ENCODE peak calls at places on chromosomes 1 and 21, in six cellular contexts. U, B, K, Q, R and L are unnamed samples.

GRCh38 chr1:53544731-53545515 is 85.7 kb downstream of the DMRTB1 start:
- DNase-seq in U (no peak), B (no peak), K (no peak), Q (no peak), R (no peak), L (no peak)

GRCh38 chr1:50232271-50232670 is 123.6 kb downstream of the ELAVL4 start:
- DNase-seq in U (no peak), B (no peak), K (no peak), Q (no peak), R (no peak), L (no peak)

GRCh38 chr1:244234009-244234643 is 183.0 kb downstream of the ZBTB18 start:
- DNase-seq in U (no peak), B (no peak), K (no peak), Q (no peak), R (no peak), L (no peak)

GRCh38 chr1:234545512-234546386 is 64.2 kb downstream of the IRF2BP2 start:
- DNase-seq in U (peak; percentile 44), B (no peak), K (no peak), Q (no peak), R (no peak), L (no peak)

GRCh38 chr1:88284066-88284465 is 400.0 kb upstream of the PKN2 start:
- DNase-seq in U (peak; percentile 12), B (no peak), K (no peak), Q (no peak), R (no peak), L (peak; percentile 26)

GRCh38 chr1:212062832-212063438 is 27.4 kb downstream of the DTL start:
- DNase-seq in U (peak; percentile 57), B (no peak), K (no peak), Q (peak; percentile 70), R (no peak), L (peak; percentile 85)

GRCh38 chr1:10399487-10399917 is 638 bp downstream of the PGD start:
- DNase-seq in U (peak; percentile 54), B (peak; percentile 30), K (peak; percentile 42), Q (no peak), R (no peak), L (peak; percentile 77)

GRCh38 chr1:225651872-225652725 is 824 bp downstream of the ENAH start:
- DNase-seq in U (no peak), B (no peak), K (no peak), Q (peak; percentile 62), R (no peak), L (peak; percentile 62)

GRCh38 chr1:91741301-91741700 is 144.7 kb downstream of the TGFBR3 start:
- DNase-seq in U (peak; percentile 65), B (no peak), K (peak; percentile 54), Q (no peak), R (no peak), L (no peak)

GRCh38 chr1:34378968-34379729 is 202.4 kb downstream of the C1orf94 start:
- DNase-seq in U (no peak), B (no peak), K (no peak), Q (no peak), R (no peak), L (no peak)

GRCh38 chr21:41846536-41846935 is 32.6 kb downstream of the PRDM15 start:
- DNase-seq in U (no peak), B (no peak), K (no peak), Q (no peak), R (no peak), L (no peak)

GRCh38 chr21:41847066-41847804 is 31.9 kb downstream of the PRDM15 start:
- DNase-seq in U (peak; percentile 28), B (no peak), K (peak; percentile 1), Q (peak; percentile 39), R (no peak), L (no peak)

GRCh38 chr21:41850085-41850484 is 29.1 kb downstream of the PRDM15 start:
- DNase-seq in U (no peak), B (no peak), K (no peak), Q (no peak), R (no peak), L (no peak)

GRCh38 chr21:41848971-41849580 is 30.1 kb downstream of the PRDM15 start:
- DNase-seq in U (no peak), B (no peak), K (no peak), Q (no peak), R (no peak), L (no peak)

DNA sequence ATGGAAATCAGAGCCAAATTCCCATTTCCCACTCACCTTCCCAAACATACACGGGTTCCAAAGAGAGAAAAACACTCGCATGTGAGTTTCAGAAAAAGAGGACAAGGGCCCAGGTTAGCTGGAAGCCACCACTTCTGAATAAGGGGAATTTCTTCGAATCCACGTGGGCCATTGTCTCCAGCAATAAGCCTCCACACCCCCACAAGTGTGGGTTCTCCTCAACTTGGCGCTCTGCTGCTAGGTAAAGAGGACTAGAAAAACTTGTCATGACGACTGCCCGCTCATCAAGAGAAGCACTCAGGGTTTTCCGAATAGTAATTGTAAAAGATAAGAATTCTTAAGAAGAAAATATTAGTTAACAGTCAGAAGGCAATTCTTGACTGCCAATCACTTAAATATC is 30.6 kb downstream of the PRDM15 start:
- DNase-seq in U (no peak), B (no peak), K (no peak), Q (no peak), R (no peak), L (no peak)
- H3K36me3 ChIP-seq in U (peaks cover 4% of the 10 kb centered on the region), B (no peaks in the 10 kb centered on the region), K (peaks cover 3% of the 10 kb centered on the region), Q (no peaks in the 10 kb centered on the region), R (no peaks in the 10 kb centered on the region), L (peaks cover 15% of the 10 kb centered on the region)

GRCh38 chr1:115807723-115808122 is 33.2 kb downstream of the NHLH2 start:
- DNase-seq in U (peak; percentile 66), B (peak; percentile 35), K (peak; percentile 65), Q (peak; percentile 85), R (no peak), L (peak; percentile 89)
- H3K36me3 ChIP-seq in U (no peaks in the 10 kb centered on the region), B (no peaks in the 10 kb centered on the region), K (no peaks in the 10 kb centered on the region), Q (no peaks in the 10 kb centered on the region), R (no peaks in the 10 kb centered on the region), L (no peaks in the 10 kb centered on the region)

DNA sequence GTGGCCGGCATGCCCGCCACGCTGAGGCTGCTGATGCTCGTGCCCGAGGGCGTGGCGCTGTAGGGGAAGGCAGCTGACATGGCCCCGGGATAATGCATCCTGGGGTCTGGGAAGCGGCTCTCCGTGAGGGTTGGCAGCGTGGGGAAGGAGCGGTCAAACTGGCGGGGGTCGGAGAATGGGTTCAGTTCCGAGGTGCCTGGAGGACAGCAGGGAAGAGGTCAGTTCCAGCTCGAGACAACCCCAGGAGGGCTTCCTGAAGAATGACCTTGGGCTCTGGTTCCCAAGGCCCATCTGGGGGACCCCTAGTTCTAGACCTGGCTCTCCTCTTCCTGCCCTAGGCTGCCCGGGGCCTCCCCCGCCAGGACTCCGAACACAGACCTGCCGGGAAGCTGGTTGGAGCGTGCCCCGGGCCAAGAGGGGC is 27.6 kb downstream of the RUNX3 start:
- DNase-seq in U (no peak), B (peak; percentile 15), K (no peak), Q (no peak), R (no peak), L (no peak)
- H3K36me3 ChIP-seq in U (no peaks in the 10 kb centered on the region), B (no peaks in the 10 kb centered on the region), K (peaks cover 8% of the 10 kb centered on the region), Q (no peaks in the 10 kb centered on the region), R (no peaks in the 10 kb centered on the region), L (no peaks in the 10 kb centered on the region)

GRCh38 chr1:178821134-178821866 is 49.6 kb downstream of the ANGPTL1 start:
- DNase-seq in U (no peak), B (no peak), K (no peak), Q (no peak), R (no peak), L (no peak)

DNA sequence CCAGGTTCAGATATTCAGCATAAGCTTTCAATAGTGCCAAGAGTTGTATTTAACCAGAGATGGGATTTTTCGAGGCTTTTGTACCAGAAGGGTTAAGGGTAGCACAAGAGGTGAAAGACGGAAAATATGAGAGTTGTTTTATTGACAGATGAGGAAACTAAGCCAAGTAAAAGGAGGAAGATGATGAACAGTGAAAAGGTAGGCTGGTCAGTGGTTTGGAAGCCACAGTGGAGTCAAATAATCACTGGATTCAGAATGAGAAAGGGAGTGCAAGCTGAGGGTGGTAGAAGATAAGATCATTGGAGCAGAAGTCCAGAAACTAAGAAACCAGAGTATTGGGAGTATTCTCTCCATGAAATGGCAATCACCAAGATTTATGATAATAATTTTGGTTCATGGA is 45.7 kb downstream of the ANGPTL1 start:
- DNase-seq in U (no peak), B (no peak), K (no peak), Q (no peak), R (no peak), L (no peak)
- H3K36me3 ChIP-seq in U (peaks cover 6% of the 10 kb centered on the region), B (no peaks in the 10 kb centered on the region), K (no peaks in the 10 kb centered on the region), Q (no peaks in the 10 kb centered on the region), R (no peaks in the 10 kb centered on the region), L (peaks cover 21% of the 10 kb centered on the region)

DNA sequence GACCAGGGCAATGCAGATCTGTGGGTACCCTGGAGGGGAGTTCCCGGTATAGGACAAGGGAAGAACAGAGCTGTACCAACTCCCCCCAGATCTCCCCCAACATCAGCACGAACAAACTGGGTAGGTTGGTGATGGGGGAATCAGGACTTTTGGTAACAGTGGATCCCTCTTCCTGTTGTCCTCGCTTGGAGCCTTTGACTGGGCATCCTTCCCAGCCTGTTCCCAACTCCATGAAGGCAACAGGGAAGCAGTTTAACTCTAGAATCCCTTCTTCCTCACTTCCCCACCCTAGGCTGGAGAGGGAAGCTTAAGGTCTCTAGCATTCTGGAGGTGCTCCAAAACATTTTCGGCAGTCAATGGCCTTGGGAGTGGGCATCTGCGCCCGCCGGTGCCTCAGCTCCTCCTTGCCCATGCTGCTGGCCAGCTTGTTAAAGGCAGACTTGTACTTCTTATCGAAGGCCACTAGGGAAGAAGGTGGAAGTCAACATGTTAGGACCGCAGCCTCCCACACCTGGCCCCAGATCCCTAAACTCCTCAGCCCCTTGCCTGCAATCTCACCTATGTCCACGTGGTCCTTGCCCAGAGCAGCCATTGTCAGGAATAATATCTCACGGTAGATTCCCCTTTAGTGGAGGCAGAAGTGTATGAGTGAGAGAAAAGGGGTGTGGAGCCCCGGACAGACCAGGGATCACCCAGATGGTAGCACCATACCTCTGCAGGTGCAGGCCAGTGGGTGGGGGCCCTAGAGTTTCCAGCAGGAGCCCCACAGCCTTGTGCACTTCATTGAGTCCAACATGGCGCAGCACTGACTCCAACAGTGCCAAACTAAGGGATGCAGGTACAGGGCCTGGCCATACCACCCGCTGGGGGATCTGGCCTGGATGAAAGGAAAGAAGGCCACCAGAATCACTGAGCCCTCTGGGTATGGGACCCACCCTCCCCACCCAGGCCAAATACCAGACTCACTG is 7.5 kb upstream of the GATAD2B start:
- DNase-seq in U (no peak), B (no peak), K (no peak), Q (no peak), R (no peak), L (no peak)
- H3K36me3 ChIP-seq in U (peaks cover 38% of the 10 kb centered on the region), B (no peaks in the 10 kb centered on the region), K (peaks cover 28% of the 10 kb centered on the region), Q (peaks cover 7% of the 10 kb centered on the region), R (peaks cover 46% of the 10 kb centered on the region), L (peaks cover 32% of the 10 kb centered on the region)

GRCh38 chr1:9065213-9065751 is 4.2 kb downstream of the SLC2A5 start:
- DNase-seq in U (no peak), B (peak; percentile 17), K (no peak), Q (no peak), R (no peak), L (no peak)

GRCh38 chr1:9059944-9060744 is 9.3 kb downstream of the SLC2A5 start:
- DNase-seq in U (no peak), B (no peak), K (no peak), Q (no peak), R (no peak), L (no peak)

GRCh38 chr1:9061252-9061948 is 8.0 kb downstream of the SLC2A5 start:
- DNase-seq in U (no peak), B (peak; percentile 19), K (no peak), Q (no peak), R (no peak), L (no peak)

GRCh38 chr1:9062846-9063245 is 6.6 kb downstream of the SLC2A5 start:
- DNase-seq in U (no peak), B (no peak), K (no peak), Q (no peak), R (no peak), L (no peak)

GRCh38 chr1:9061949-9062555 is 7.4 kb downstream of the SLC2A5 start:
- DNase-seq in U (no peak), B (no peak), K (peak; percentile 18), Q (no peak), R (no peak), L (peak; percentile 16)
- H3K36me3 ChIP-seq in U (no peaks in the 10 kb centered on the region), B (no peaks in the 10 kb centered on the region), K (no peaks in the 10 kb centered on the region), Q (no peaks in the 10 kb centered on the region), R (no peaks in the 10 kb centered on the region), L (peaks cover 9% of the 10 kb centered on the region)